ENCODE peak calls at places on chromosomes 7 and 10, in nine cellular contexts. G, C, I, U, M, L, Z, Q and A are unnamed samples.
A peak's percentile ranks its signal among the peaks of the same experiment; 100 is the strongest.

GRCh38 chr10:11898372-11899066 is 75.4 kb downstream of the PROSER2 start:
- DNase-seq in G (no peak), C (no peak), I (peak; percentile 69), U (no peak), M (peak; percentile 30), L (peak; percentile 60), Z (no peak), Q (no peak), A (peak; percentile 89)

GRCh38 chr7:883029-884021 is 7.0 kb downstream of the GET4 start:
- DNase-seq in G (no peak), C (no peak), I (peak; percentile 68), U (no peak), M (no peak), L (no peak), Z (peak; percentile 43), Q (no peak), A (no peak)

GRCh38 chr10:71873582-71874182 is 22.6 kb upstream of the PSAP start:
- DNase-seq in G (no peak), C (no peak), I (no peak), U (no peak), M (no peak), L (no peak), Z (no peak), Q (no peak), A (no peak)

GRCh38 chr10:102399217-102400021 is 3.9 kb downstream of the NFKB2 start:
- DNase-seq in G (peak; percentile 86), C (peak; percentile 94), I (no peak), U (peak; percentile 78), M (peak; percentile 90), L (peak; percentile 88), Z (peak; percentile 83), Q (peak; percentile 85), A (peak; percentile 75)

GRCh38 chr7:106604303-106604918 is 56.5 kb downstream of the CCDC71L start:
- DNase-seq in G (no peak), C (no peak), I (no peak), U (no peak), M (no peak), L (peak; percentile 27), Z (no peak), Q (no peak), A (peak; percentile 48)

GRCh38 chr7:148697950-148698396 is 730 bp upstream of the CUL1 start:
- DNase-seq in G (no peak), C (no peak), I (no peak), U (peak; percentile 6), M (peak; percentile 10), L (peak; percentile 21), Z (peak; percentile 23), Q (no peak), A (no peak)

GRCh38 chr7:70259497-70259896 is 661.2 kb downstream of the AUTS2 start:
- DNase-seq in G (no peak), C (no peak), I (no peak), U (no peak), M (peak; percentile 4), L (no peak), Z (peak; percentile 53), Q (no peak), A (no peak)

GRCh38 chr7:70734436-70734835 is 397.5 kb upstream of the GALNT17 start:
- DNase-seq in G (no peak), C (no peak), I (no peak), U (no peak), M (no peak), L (no peak), Z (peak; percentile 42), Q (no peak), A (no peak)

GRCh38 chr10:86648706-86649426 is 5.5 kb upstream of the OPN4 start:
- DNase-seq in G (no peak), C (peak; percentile 25), I (peak; percentile 86), U (peak; percentile 91), M (peak; percentile 92), L (peak; percentile 80), Z (peak; percentile 97), Q (peak; percentile 48), A (peak; percentile 96)

GRCh38 chr7:154862153-154862791 is 140.7 kb downstream of the PAXIP1 start:
- DNase-seq in G (no peak), C (no peak), I (no peak), U (no peak), M (no peak), L (no peak), Z (no peak), Q (no peak), A (no peak)

GRCh38 chr7:108455833-108456677 is at the start of gene NRCAM:
- DNase-seq in G (peak; percentile 84), C (peak; percentile 68), I (peak; percentile 91), U (no peak), M (peak; percentile 85), L (peak; percentile 84), Z (no peak), Q (no peak), A (peak; percentile 40)

GRCh38 chr10:125962200-125962599 is 65.8 kb downstream of the FANK1 start:
- DNase-seq in G (no peak), C (no peak), I (no peak), U (no peak), M (no peak), L (no peak), Z (no peak), Q (no peak), A (no peak)

GRCh38 chr7:65307651-65308299 is 65.9 kb upstream of the ZNF92 start:
- DNase-seq in G (peak; percentile 25), C (peak; percentile 70), I (no peak), U (peak; percentile 37), M (peak; percentile 63), L (peak; percentile 72), Z (peak; percentile 74), Q (no peak), A (peak; percentile 68)

GRCh38 chr10:133045556-133046483 is 41.9 kb upstream of the ADGRA1 start:
- DNase-seq in G (no peak), C (no peak), I (no peak), U (no peak), M (no peak), L (no peak), Z (no peak), Q (no peak), A (no peak)
- TF ChIP-seq CTCF in G (no peak), C (no peak), I (no peak), U (no peak), M (no peak), L (no peak), Z (no peak), Q (no peak), A (no peak)

DNA sequence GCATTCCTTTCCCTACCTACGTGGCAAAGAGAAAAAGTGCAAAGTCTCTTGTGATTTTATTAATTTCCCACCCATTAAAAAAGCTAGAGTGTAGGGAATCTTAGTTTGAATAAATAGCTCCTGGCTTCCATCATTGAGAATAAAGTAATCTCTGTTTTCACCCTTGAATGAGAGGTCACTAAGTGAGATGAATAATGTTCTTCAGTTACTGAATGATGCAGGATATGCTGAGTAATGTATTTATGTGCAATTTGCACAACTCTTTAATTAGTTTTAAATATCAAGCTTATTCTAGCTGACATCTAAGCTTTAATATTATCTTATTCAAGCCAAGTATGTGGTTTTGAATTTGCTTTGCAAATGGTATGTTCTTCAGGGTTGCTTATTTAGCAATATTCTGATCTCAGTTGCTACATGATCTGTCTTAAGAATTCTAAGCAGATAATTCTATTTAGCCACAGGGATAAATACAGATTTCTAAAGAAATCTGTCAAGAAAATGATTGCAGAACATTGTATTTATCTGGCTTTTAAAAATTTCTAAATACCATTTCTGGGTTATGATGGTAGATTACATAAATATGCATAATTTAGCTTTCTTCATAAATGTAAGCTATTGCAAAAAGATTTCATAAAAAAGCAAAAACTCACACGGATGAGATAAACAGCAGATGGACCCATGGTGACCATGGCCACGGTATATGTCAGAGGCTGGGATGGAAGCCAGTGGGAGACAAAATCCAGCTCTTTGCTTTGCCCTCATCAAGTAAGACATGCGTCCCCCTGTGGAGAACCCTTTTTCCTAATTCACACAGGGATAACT is 141.0 kb downstream of the MACC1 start:
- DNase-seq in G (no peak), C (no peak), I (no peak), U (no peak), M (peak; percentile 76), L (peak; percentile 19), Z (peak; percentile 62), Q (no peak), A (no peak)
- TF ChIP-seq CTCF in G (no peak), C (no peak), I (no peak), U (no peak), M (no peak), L (no peak), Z (no peak), Q (no peak), A (no peak)

GRCh38 chr7:26200113-26200443 is 468 bp downstream of the HNRNPA2B1 start:
- DNase-seq in G (peak; percentile 77), C (peak; percentile 88), I (no peak), U (peak; percentile 55), M (peak; percentile 53), L (peak; percentile 45), Z (no peak), Q (peak; percentile 56), A (peak; percentile 68)

GRCh38 chr7:26198781-26199169 is 1.8 kb downstream of the HNRNPA2B1 start:
- DNase-seq in G (no peak), C (no peak), I (no peak), U (no peak), M (no peak), L (no peak), Z (no peak), Q (no peak), A (no peak)

GRCh38 chr7:26198133-26198780 is 2.3 kb downstream of the HNRNPA2B1 start:
- DNase-seq in G (no peak), C (no peak), I (no peak), U (no peak), M (peak; percentile 46), L (peak; percentile 53), Z (peak; percentile 63), Q (no peak), A (peak; percentile 56)

GRCh38 chr7:26200444-26201260 is at the start of gene HNRNPA2B1:
- DNase-seq in G (peak; percentile 95), C (peak; percentile 100), I (peak; percentile 95), U (peak; percentile 92), M (peak; percentile 99), L (peak; percentile 98), Z (peak; percentile 99), Q (peak; percentile 95), A (peak; percentile 98)

DNA sequence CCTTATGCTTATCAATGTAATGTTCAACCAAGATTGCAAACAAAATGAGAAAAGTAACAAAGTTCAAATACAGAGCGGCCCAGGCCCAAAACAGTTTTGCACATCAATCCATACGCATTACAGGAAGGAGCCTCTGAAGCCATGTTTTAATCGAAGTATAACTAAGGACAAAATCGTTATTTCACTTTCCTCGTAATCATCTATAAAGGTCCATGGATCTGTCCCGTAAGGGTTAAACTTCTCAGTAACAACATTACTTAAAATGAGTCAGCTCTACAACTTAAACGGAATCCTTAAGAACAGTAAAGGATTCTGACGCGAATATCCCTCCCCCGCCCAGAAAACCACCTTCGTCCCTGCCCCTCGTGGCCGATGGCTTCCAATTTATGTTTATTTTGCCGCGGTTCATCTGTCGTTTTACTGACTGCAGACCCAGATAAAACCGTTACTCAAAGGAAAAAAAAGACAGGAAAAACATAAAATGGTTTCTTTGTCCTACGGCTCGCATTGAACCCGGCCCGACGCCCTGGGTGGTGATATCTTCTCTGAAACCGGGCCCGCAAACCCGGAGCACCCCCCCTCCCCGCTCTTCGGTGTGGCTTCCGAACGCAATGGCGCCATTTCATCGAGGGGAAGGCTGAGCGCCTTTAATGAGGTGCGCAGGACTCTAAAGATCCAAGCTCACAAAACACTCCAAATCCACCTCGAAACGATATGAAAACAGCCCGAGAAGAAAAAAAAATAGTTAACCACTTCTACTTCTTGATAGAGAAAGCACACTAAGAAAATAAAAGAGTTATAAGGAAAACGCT is 1.0 kb downstream of the HNRNPA2B1 start:
- DNase-seq in G (peak; percentile 51), C (peak; percentile 81), I (no peak), U (no peak), M (peak; percentile 52), L (peak; percentile 45), Z (peak; percentile 50), Q (peak; percentile 44), A (peak; percentile 66)
- TF ChIP-seq CTCF in G (no peak), C (no peak), I (no peak), U (no peak), M (no peak), L (no peak), Z (no peak), Q (no peak), A (no peak)

GRCh38 chr10:127196227-127196954 is at the start of gene INSYN2A:
- DNase-seq in G (peak; percentile 49), C (no peak), I (no peak), U (peak; percentile 20), M (peak; percentile 56), L (peak; percentile 61), Z (peak; percentile 34), Q (no peak), A (peak; percentile 30)
- TF ChIP-seq CTCF in G (peak; percentile 52), C (no peak), I (peak; percentile 75), U (peak; percentile 59), M (peak; percentile 34), L (peak; percentile 21), Z (peak; percentile 35), Q (no peak), A (no peak)